ENCODE peak calls at places on chromosomes 12 and 14, in nine cellular contexts. A is uterus, E is esophagus squamous epithelium, Y is gastrocnemius medialis, Z is H54, J is ovary, C is IMR-90, X is sigmoid colon, Q is NB4. V is an unnamed sample.
A peak's percentile ranks its signal among the peaks of the same experiment; 100 is the strongest.

GRCh38 chr14:59161571-59162175 is 26.8 kb upstream of the DAAM1 start:
- DNase-seq in A (peak; percentile 20), E (no peak), Y (no peak), Z (peak; percentile 9), J (no peak), C (peak; percentile 71), X (no peak), Q (peak; percentile 55), V (no peak)

GRCh38 chr14:72830786-72831583 is 62.9 kb downstream of the DPF3 start:
- DNase-seq in A (no peak), E (no peak), Y (no peak), Z (no peak), J (peak; percentile 78), C (no peak), X (peak; percentile 87), Q (no peak), V (peak; percentile 25)

GRCh38 chr12:122062832-122063690 is 15.5 kb upstream of the MLXIP start:
- DNase-seq in A (peak; percentile 87), E (no peak), Y (no peak), Z (peak; percentile 68), J (peak; percentile 76), C (peak; percentile 66), X (peak; percentile 95), Q (peak; percentile 83), V (no peak)

GRCh38 chr14:73025544-73025943 is 1.4 kb downstream of the ZFYVE1 start:
- DNase-seq in A (no peak), E (no peak), Y (no peak), Z (no peak), J (no peak), C (peak; percentile 42), X (no peak), Q (no peak), V (no peak)

GRCh38 chr12:76883826-76884225 is 5.0 kb upstream of the CSRP2 start:
- DNase-seq in A (peak; percentile 27), E (no peak), Y (no peak), Z (no peak), J (no peak), C (peak; percentile 59), X (no peak), Q (no peak), V (no peak)

GRCh38 chr12:55619352-55620138 is 17.1 kb upstream of the OR10P1 start:
- DNase-seq in A (peak; percentile 39), E (no peak), Y (no peak), Z (peak; percentile 57), J (no peak), C (peak; percentile 92), X (no peak), Q (peak; percentile 89), V (peak; percentile 72)

GRCh38 chr14:21109377-21110260 is 8.8 kb downstream of the TMEM253 start:
- DNase-seq in A (no peak), E (no peak), Y (no peak), Z (no peak), J (no peak), C (no peak), X (no peak), Q (no peak), V (no peak)

GRCh38 chr12:51238037-51238509 is 553 bp upstream of the DAZAP2 start:
- DNase-seq in A (no peak), E (no peak), Y (no peak), Z (no peak), J (no peak), C (no peak), X (no peak), Q (no peak), V (no peak)

GRCh38 chr12:132146772-132147422 is 2.6 kb downstream of the NOC4L start:
- DNase-seq in A (peak; percentile 9), E (no peak), Y (no peak), Z (no peak), J (no peak), C (no peak), X (peak; percentile 62), Q (no peak), V (no peak)

GRCh38 chr12:19946549-19946948 is 421.8 kb upstream of the PDE3A start:
- DNase-seq in A (no peak), E (no peak), Y (no peak), Z (peak; percentile 36), J (no peak), C (peak; percentile 98), X (no peak), Q (no peak), V (no peak)

GRCh38 chr14:92729632-92730358 is 18.6 kb downstream of the LGMN start:
- DNase-seq in A (no peak), E (no peak), Y (no peak), Z (peak; percentile 49), J (no peak), C (peak; percentile 96), X (no peak), Q (peak; percentile 88), V (no peak)

GRCh38 chr14:72883963-72884362 is 9.9 kb downstream of the DPF3 start:
- DNase-seq in A (no peak), E (no peak), Y (no peak), Z (no peak), J (no peak), C (peak; percentile 55), X (no peak), Q (no peak), V (peak; percentile 52)

GRCh38 chr14:35416108-35416750 is 11.7 kb upstream of the NFKBIA start:
- DNase-seq in A (no peak), E (no peak), Y (no peak), Z (no peak), J (no peak), C (no peak), X (no peak), Q (no peak), V (no peak)

GRCh38 chr12:65673291-65673690 is 151.0 kb upstream of the HMGA2 start:
- DNase-seq in A (no peak), E (no peak), Y (no peak), Z (no peak), J (no peak), C (no peak), X (no peak), Q (no peak), V (no peak)

GRCh38 chr12:122319312-122319638 is 53.0 kb upstream of the VPS33A start:
- DNase-seq in A (no peak), E (no peak), Y (no peak), Z (no peak), J (no peak), C (no peak), X (no peak), Q (no peak), V (no peak)

GRCh38 chr14:39492267-39492666 is 60.0 kb upstream of the FBXO33 start:
- DNase-seq in A (no peak), E (no peak), Y (no peak), Z (no peak), J (no peak), C (peak; percentile 91), X (no peak), Q (no peak), V (no peak)

GRCh38 chr14:65472189-65472588 is 59.7 kb downstream of the FUT8 start:
- DNase-seq in A (no peak), E (no peak), Y (no peak), Z (no peak), J (no peak), C (no peak), X (no peak), Q (no peak), V (peak; percentile 20)

GRCh38 chr12:45704968-45705367 is 24.5 kb upstream of the ARID2 start:
- DNase-seq in A (no peak), E (no peak), Y (no peak), Z (no peak), J (no peak), C (no peak), X (no peak), Q (no peak), V (no peak)

DNA sequence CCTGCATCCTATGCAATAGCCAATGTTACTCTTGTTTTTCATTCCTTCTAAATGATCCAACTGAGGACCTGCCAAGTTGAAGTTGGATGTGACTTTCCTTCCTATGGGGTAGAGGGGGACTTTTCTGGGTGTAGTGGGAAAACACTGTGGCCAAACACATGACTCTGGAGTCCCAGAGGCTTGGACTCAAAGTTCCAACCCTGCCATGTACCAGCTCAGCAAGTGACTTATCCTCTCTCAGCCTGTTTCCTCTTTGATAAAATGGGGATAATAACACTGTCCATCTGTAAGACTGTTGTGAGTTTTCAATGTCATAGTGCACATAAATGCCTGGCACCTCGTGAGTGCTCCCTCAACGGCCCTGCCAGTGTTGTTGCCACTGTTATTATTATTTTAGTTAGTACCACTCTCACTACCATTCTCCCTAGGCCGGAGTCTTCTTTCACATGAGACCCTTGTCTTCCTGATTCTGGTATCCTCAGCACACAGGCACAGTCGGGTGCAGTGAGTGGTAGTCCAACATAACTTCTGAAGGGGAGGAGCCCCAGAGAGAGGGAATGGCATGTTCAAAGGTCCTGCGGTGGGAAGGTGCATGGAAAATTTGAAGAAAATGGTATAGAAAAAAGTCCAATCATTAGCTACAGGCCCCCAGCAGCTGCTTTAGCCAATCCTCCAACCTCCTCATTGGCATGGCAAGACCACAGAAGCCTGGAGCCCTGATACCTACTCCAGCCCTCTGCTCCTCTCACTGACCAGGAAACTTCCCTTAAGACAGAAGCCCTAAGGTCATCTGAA is 96.8 kb downstream of the ZFP36L1 start:
- DNase-seq in A (peak; percentile 10), E (no peak), Y (no peak), Z (no peak), J (no peak), C (no peak), X (no peak), Q (no peak), V (no peak)
- TF ChIP-seq POLR2A in A (no peak), E (no peak), Y (no peak), Z (no peak), J (no peak), C (no peak), X (no peak), Q (no peak), V (no peak)

DNA sequence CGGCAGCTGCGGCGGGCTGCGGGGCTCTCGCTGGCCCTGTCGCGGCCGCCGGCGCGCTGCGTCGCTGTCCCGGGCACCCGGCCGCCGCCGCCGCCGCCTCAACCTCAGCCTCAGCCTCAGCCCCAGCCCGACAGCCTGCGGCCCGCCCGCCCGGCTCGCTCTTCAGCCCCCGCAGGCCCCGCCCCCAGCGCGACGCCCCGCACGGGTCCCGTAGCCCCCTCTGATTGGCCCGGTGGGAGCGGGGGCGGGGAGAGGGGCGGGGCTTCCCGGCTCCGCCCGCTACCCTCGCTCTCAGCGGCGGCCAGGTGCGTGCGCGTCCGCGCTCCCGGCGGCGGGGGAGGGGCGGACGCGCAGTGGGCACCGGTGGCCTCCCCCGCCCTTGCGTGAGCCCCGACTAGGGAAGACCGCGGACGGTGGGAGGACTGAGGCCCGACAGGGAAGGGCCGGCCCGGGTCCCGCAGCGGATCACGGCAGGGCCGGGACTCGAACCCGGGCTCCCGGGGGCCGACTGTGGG is at the start of gene PPP1R13B:
- DNase-seq in A (peak; percentile 91), E (no peak), Y (peak; percentile 88), Z (peak; percentile 95), J (peak; percentile 94), C (peak; percentile 71), X (peak; percentile 96), Q (peak; percentile 84), V (peak; percentile 89)
- TF ChIP-seq POLR2A in A (peak; percentile 71), E (peak; percentile 68), Y (peak; percentile 85), Z (peak; percentile 68), J (no peak), C (peak; percentile 44), X (no peak), Q (no peak), V (no peak)

GRCh38 chr12:3257411-3257810 is 180.2 kb downstream of the TSPAN9 start:
- DNase-seq in A (no peak), E (no peak), Y (no peak), Z (no peak), J (no peak), C (no peak), X (no peak), Q (no peak), V (no peak)
- TF ChIP-seq POLR2A in A (no peak), E (no peak), Y (no peak), Z (no peak), J (no peak), C (no peak), X (no peak), Q (no peak), V (no peak)

GRCh38 chr12:111439657-111440151 is 34.0 kb downstream of the SH2B3 start:
- DNase-seq in A (no peak), E (no peak), Y (no peak), Z (no peak), J (no peak), C (no peak), X (peak; percentile 58), Q (no peak), V (no peak)
- TF ChIP-seq POLR2A in A (no peak), E (no peak), Y (no peak), Z (no peak), J (no peak), C (no peak), X (no peak), Q (no peak), V (no peak)